ENCODE peak calls at places on chromosomes 6 and 20, in eight cellular contexts. B is lower leg skin; V is activated CD8-positive, alpha-beta memory T cell treated with anti-CD3 and anti-CD28 coated beads, Interleukin-2, amount 10 ng/mL, durations not matched to agents 7 days and 5 days; Z is posterior cingulate gyrus; T is neural crest cell; H is T-helper 2 cell; Y is nucleus accumbens; D is fibroblast of pulmonary artery. F is an unnamed sample.

GRCh38 chr6:131733376-131734016 is 22.7 kb upstream of the CTAGE9 start:
- DNase-seq in V (no peak), D (peak), H (no peak), B (no peak), Z (peak), T (no peak), Y (peak), F (peak)

GRCh38 chr6:11434565-11435326 is 102.8 kb upstream of the TMEM170B start:
- DNase-seq in Z (no peak), B (no peak), T (no peak), Y (no peak), H (no peak), D (peak), V (no peak), F (peak)

GRCh38 chr6:21230536-21230935 is 363.0 kb upstream of the SOX4 start:
- DNase-seq in V (no peak), H (no peak), Y (no peak), T (no peak), D (no peak), B (no peak), Z (no peak), F (no peak)

GRCh38 chr6:14046476-14047068 is 71.0 kb upstream of the CD83 start:
- DNase-seq in D (peak), Z (no peak), H (peak), T (peak), V (peak), B (no peak), Y (no peak), F (peak)

GRCh38 chr20:42846784-42847490 is 342.8 kb downstream of the PTPRT start:
- DNase-seq in V (no peak), T (no peak), Y (no peak), D (no peak), H (no peak), B (no peak), Z (no peak), F (no peak)

GRCh38 chr6:67353861-67354260 is 1281.2 kb upstream of the ADGRB3 start:
- DNase-seq in B (no peak), T (no peak), H (no peak), V (no peak), D (no peak), Z (no peak), Y (no peak), F (no peak)

GRCh38 chr6:11536795-11537194 is 754 bp upstream of the TMEM170B start:
- DNase-seq in B (no peak), H (no peak), V (no peak), D (no peak), T (no peak), Y (no peak), Z (no peak), F (peak)

GRCh38 chr20:49280463-49281058 is 2.7 kb upstream of the ZNFX1 start:
- DNase-seq in H (no peak), V (no peak), D (no peak), T (no peak), Z (no peak), Y (no peak), B (no peak), F (no peak)

GRCh38 chr6:40930555-40930954 is 108.5 kb downstream of the UNC5CL start:
- DNase-seq in Y (no peak), V (no peak), T (no peak), Z (no peak), H (no peak), B (peak), D (peak), F (no peak)

GRCh38 chr6:95431637-95432228 is 145.6 kb upstream of the MANEA start:
- DNase-seq in B (no peak), V (peak), D (peak), Y (no peak), Z (no peak), H (no peak), T (peak), F (peak)

GRCh38 chr6:140897349-140897748 is 1235.4 kb upstream of the GJE1 start:
- DNase-seq in H (no peak), Y (no peak), T (no peak), V (no peak), D (no peak), B (no peak), Z (no peak), F (no peak)

GRCh38 chr20:44010162-44010704 is 95.6 kb downstream of the TOX2 start:
- DNase-seq in H (no peak), Y (no peak), T (no peak), B (peak), V (no peak), D (no peak), Z (no peak), F (no peak)

GRCh38 chr20:50320910-50321796 is 130.5 kb downstream of the CEBPB start:
- DNase-seq in Y (no peak), T (peak), H (no peak), Z (no peak), B (peak), D (peak), V (no peak), F (peak)